ENCODE peak calls at places on chromosomes 6 and 20, in eight cellular contexts. U, C, H, F, V, Q, W and N are unnamed samples.

GRCh38 chr6:56144538-56145324 is 102.6 kb downstream of the COL21A1 start:
- DNase-seq in F (no peak), V (no peak), C (no peak), H (no peak), Q (no peak), W (no peak), U (no peak), N (no peak)

GRCh38 chr6:2275892-2276242 is 30.5 kb upstream of the GMDS start:
- DNase-seq in C (no peak), U (no peak), V (no peak), H (no peak), Q (no peak), F (no peak), W (no peak), N (no peak)

GRCh38 chr20:52779125-52779524 is 193.0 kb upstream of the TSHZ2 start:
- DNase-seq in U (no peak), V (no peak), H (no peak), F (no peak), Q (no peak), W (no peak), C (no peak), N (no peak)

GRCh38 chr6:43935921-43936320 is 165.9 kb downstream of the VEGFA start:
- DNase-seq in V (no peak), Q (no peak), F (no peak), U (no peak), C (peak), W (no peak), H (no peak), N (no peak)

GRCh38 chr6:118565317-118565960 is 17.3 kb downstream of the PLN start:
- DNase-seq in U (no peak), Q (no peak), H (no peak), W (no peak), F (peak), V (no peak), C (peak), N (no peak)

GRCh38 chr6:10414766-10415592 is at the start of gene TFAP2A:
- DNase-seq in F (peak), C (no peak), W (no peak), V (no peak), U (peak), H (no peak), Q (no peak), N (no peak)

GRCh38 chr6:31844507-31844906 is 17.0 kb downstream of the HSPA1B start:
- DNase-seq in U (no peak), F (no peak), C (no peak), W (no peak), H (no peak), V (no peak), Q (no peak), N (no peak)

GRCh38 chr20:4063631-4064030 is 48.3 kb upstream of the RNF24 start:
- DNase-seq in H (no peak), U (no peak), W (no peak), Q (peak), F (peak), C (no peak), V (no peak), N (no peak)

GRCh38 chr6:53504438-53505030 is 40.4 kb downstream of the GCLC start:
- DNase-seq in F (no peak), V (no peak), C (no peak), U (no peak), H (no peak), W (no peak), Q (no peak), N (no peak)

GRCh38 chr6:101918476-101918875 is 525.0 kb downstream of the GRIK2 start:
- DNase-seq in C (no peak), V (no peak), W (no peak), Q (no peak), U (no peak), F (no peak), H (no peak), N (no peak)

GRCh38 chr6:167470101-167470835 is 145.4 kb downstream of the TTLL2 start:
- DNase-seq in W (no peak), C (no peak), F (no peak), H (no peak), V (no peak), Q (no peak), U (no peak), N (no peak)

GRCh38 chr6:107704377-107705013 is 119.6 kb downstream of the SCML4 start:
- DNase-seq in U (no peak), W (no peak), C (peak), H (no peak), V (no peak), F (peak), Q (no peak), N (no peak)

GRCh38 chr6:43776115-43776798 is 6.2 kb downstream of the VEGFA start:
- DNase-seq in C (no peak), F (no peak), W (no peak), U (no peak), Q (no peak), H (no peak), V (peak), N (peak)

GRCh38 chr6:48186746-48187145 is 75.7 kb upstream of the PTCHD4 start:
- DNase-seq in Q (no peak), H (no peak), W (no peak), C (no peak), V (no peak), F (peak), U (no peak), N (no peak)

GRCh38 chr20:18057106-18057993 is at the start of gene OVOL2:
- DNase-seq in U (peak), H (peak), W (no peak), F (peak), Q (peak), V (peak), C (no peak), N (no peak)

GRCh38 chr6:116887884-116888283 is 10.8 kb downstream of the RFX6 start:
- DNase-seq in W (no peak), U (no peak), H (no peak), V (no peak), Q (no peak), F (no peak), C (no peak), N (no peak)

GRCh38 chr6:133179483-133179882 is 61.7 kb upstream of the EYA4 start:
- DNase-seq in W (no peak), V (no peak), F (no peak), C (no peak), U (no peak), H (peak), Q (no peak), N (no peak)

GRCh38 chr20:62381202-62381797 is 5.6 kb upstream of the RPS21 start:
- DNase-seq in F (no peak), Q (no peak), V (no peak), U (peak), C (no peak), H (no peak), W (no peak), N (no peak)

GRCh38 chr6:153003294-153003645 is 761 bp upstream of the MTRF1L start:
- DNase-seq in F (peak), C (no peak), U (no peak), Q (no peak), W (no peak), H (no peak), V (no peak), N (no peak)

GRCh38 chr6:99307295-99307907 is 42.1 kb downstream of the FAXC start:
- DNase-seq in F (no peak), H (no peak), U (no peak), W (no peak), V (no peak), Q (no peak), C (no peak), N (no peak)

GRCh38 chr6:38171997-38172738 is 352.6 kb downstream of the ZFAND3 start:
- DNase-seq in U (no peak), W (no peak), V (no peak), H (no peak), C (no peak), Q (no peak), F (no peak), N (peak)

GRCh38 chr6:89655122-89655521 is 16.6 kb upstream of the LYRM2 start:
- DNase-seq in F (no peak), U (no peak), Q (no peak), V (no peak), C (no peak), W (no peak), H (no peak), N (no peak)

GRCh38 chr6:158642097-158642601 is 2.4 kb downstream of the DYNLT1 start:
- DNase-seq in C (no peak), U (no peak), H (no peak), V (peak), Q (peak), F (no peak), W (peak), N (no peak)

GRCh38 chr20:48260370-48260769 is 475.1 kb upstream of the SULF2 start:
- DNase-seq in U (no peak), F (no peak), W (no peak), Q (no peak), V (no peak), C (no peak), H (no peak), N (no peak)

GRCh38 chr20:11447371-11448100 is 470.2 kb upstream of the BTBD3 start:
- DNase-seq in F (peak), W (no peak), U (no peak), V (no peak), H (no peak), C (no peak), Q (no peak), N (no peak)

GRCh38 chr6:167791780-167792478 is 34.8 kb upstream of the AFDN start:
- DNase-seq in C (no peak), Q (no peak), W (no peak), V (no peak), F (no peak), U (peak), H (no peak), N (no peak)

GRCh38 chr6:2230659-2231277 is 14.6 kb downstream of the GMDS start:
- DNase-seq in F (no peak), H (no peak), Q (no peak), C (no peak), U (no peak), W (no peak), V (no peak), N (no peak)

GRCh38 chr20:23920408-23920780 is 40.8 kb upstream of the CST5 start:
- DNase-seq in Q (no peak), W (no peak), F (no peak), V (no peak), H (no peak), C (no peak), U (no peak), N (no peak)

GRCh38 chr6:13278991-13279390 is 49.3 kb downstream of the TBC1D7 start:
- DNase-seq in W (no peak), C (no peak), F (no peak), U (no peak), Q (no peak), H (no peak), V (no peak), N (no peak)

GRCh38 chr6:105257350-105257749 is 77.5 kb upstream of the POPDC3 start:
- DNase-seq in Q (no peak), W (no peak), V (no peak), H (no peak), F (no peak), C (no peak), U (no peak), N (no peak)

GRCh38 chr20:15232243-15232642 is 894.8 kb upstream of the FLRT3 start:
- DNase-seq in C (no peak), U (no peak), H (no peak), V (no peak), Q (no peak), W (no peak), F (no peak), N (no peak)

GRCh38 chr6:18432619-18433018 is 45.5 kb downstream of the RNF144B start:
- DNase-seq in Q (no peak), V (no peak), W (no peak), H (no peak), F (no peak), U (no peak), C (no peak), N (no peak)

GRCh38 chr6:39226606-39227300 is 2.5 kb downstream of the KCNK5 start:
- DNase-seq in Q (no peak), V (no peak), U (no peak), W (no peak), F (no peak), C (no peak), H (no peak), N (no peak)

GRCh38 chr6:154403803-154404202 is 47.2 kb upstream of the IPCEF1 start:
- DNase-seq in Q (peak), V (no peak), U (peak), W (peak), C (peak), F (no peak), H (no peak), N (no peak)

GRCh38 chr6:142301421-142302391 is at the start of gene ADGRG6:
- DNase-seq in W (no peak), H (peak), Q (peak), F (peak), C (no peak), V (peak), U (peak), N (no peak)

GRCh38 chr6:157763129-157763893 is 59.7 kb upstream of the SNX9 start:
- DNase-seq in V (peak), U (peak), Q (peak), C (no peak), H (no peak), F (peak), W (peak), N (no peak)

GRCh38 chr6:145531032-145531431 is 204.3 kb downstream of the EPM2A start:
- DNase-seq in W (no peak), C (no peak), V (no peak), H (no peak), Q (no peak), U (no peak), F (peak), N (no peak)

GRCh38 chr6:45075246-45075645 is 252.9 kb upstream of the RUNX2 start:
- DNase-seq in H (no peak), U (no peak), W (no peak), F (no peak), C (no peak), V (no peak), Q (no peak), N (no peak)

GRCh38 chr6:139392834-139393233 is 18.4 kb upstream of the CITED2 start:
- DNase-seq in F (no peak), V (no peak), H (no peak), Q (no peak), C (no peak), U (no peak), W (no peak), N (no peak)

GRCh38 chr20:63366658-63367360 is 5.7 kb upstream of the CHRNA4 start:
- DNase-seq in F (no peak), C (no peak), Q (no peak), H (no peak), U (no peak), V (no peak), W (no peak), N (no peak)

DNA sequence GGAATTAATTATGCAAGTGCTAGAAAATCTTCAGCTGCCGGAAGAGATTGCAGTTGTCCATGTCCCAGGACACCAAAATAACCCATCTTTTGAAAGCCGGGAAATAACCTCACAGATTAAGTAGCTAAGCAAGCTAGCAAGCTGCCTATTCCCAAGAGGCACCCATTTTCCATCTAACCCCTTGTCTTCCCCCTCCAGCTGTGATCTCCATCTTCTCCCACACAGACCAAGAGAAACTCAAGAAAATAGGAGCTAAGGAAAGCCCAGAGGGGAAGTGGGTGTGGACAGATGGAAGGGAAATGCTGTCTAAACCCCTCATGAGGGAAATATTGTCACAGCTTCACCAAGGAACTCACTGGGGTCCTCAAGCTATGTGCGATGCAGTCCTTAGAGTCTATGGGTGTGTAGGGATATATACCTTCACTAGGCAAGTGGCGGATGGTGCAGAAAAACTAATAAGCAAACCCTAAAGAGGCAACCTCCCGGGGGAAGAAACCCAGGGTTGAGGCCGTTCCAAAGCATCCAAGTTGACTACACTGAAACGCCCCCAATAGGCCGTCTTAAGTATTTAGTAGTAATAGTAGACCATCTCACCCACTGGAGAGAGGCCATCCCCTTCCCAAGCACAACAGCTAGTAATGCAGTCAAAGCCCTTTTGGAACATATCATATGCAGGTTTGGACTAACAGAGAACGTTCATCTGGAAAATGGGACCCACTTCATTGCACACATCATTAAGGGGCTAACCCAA is 64.2 kb upstream of the PRSS16 start:
- DNase-seq in H (no peak), C (no peak), U (no peak), V (no peak), W (no peak), F (peak), Q (no peak), N (no peak)
- TF ChIP-seq CTCF in H (no peak), C (no peak), U (no peak), V (no peak), W (no peak), F (peak), Q (no peak), N (no peak)

GRCh38 chr6:73519943-73520687 is 717 bp downstream of the EEF1A1 start:
- DNase-seq in Q (peak), V (peak), C (peak), H (peak), W (peak), U (peak), F (peak), N (no peak)
- TF ChIP-seq CTCF in Q (no peak), V (no peak), C (peak), H (no peak), W (no peak), U (no peak), F (no peak), N (no peak)

DNA sequence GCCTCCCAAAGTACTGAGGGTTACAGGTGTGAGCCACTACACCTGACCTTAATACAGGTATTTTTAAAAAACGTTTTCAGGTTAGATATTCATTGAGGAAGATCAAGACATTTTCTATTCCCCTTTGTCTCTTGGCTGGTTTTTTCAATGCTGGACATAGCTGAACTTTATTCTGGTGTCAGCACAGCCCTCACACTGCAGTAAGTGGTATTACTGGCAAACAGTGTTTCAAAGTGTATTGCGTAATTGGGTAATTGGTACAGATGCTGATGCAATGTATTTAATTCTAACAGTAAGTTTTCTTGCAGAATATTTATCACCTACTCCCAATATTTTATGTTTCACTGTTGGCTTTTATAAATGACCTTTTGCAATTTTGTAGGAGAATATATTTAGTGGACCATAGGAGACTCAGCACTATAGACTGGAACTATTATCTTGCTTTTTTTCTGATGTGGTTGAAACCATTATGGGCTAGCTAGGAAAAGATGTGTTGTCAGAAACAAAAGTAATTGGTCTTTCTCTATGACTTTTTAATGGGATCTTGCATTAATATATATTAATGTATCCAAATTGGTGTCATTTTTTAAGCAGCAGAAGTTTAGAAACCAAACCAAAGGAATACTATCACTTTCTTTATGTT is 287.6 kb upstream of the SOX4 start:
- DNase-seq in V (no peak), U (no peak), F (no peak), W (no peak), C (no peak), Q (no peak), H (no peak), N (no peak)
- TF ChIP-seq CTCF in V (no peak), U (no peak), F (no peak), W (no peak), C (no peak), Q (no peak), H (no peak), N (peak)

DNA sequence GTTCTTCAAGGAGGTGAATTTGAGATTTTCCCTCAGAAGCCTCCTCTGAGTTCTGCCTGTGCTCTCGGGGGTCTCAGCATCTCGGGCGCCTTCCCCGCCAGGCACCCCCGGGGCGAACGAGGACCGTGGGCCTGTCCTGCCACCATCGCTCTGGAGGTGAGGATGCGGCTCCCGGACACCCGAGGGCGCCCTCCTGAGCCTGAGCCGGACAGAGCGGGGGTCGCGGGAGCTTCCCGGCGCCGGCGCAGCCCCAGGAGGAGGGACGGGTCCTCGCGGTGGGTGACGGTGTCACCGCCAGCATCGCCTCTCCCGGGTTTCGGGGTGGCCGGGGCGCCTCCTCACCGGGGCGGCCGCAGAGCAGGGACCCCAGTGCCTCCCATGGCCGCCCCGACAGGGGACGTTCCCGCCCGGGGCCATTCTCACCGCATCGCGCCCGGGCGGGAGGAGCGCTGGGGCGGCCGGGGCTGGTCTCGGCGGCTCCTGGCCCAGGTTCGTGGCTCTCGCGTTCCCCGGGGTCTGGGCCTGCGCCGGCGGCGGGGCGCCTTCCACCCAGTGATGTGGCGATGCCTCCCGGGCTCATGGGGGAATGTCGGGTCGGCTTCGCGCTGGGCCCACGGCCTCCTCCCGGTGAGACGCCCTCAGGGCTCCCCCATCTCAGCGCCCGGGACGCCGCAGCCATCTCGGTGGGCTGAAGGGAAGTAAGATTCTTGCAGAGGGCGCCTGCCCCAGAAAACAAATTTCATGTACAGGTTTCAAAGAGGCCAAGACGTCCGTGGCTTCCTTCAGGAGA is 210.5 kb downstream of the ERMARD start:
- DNase-seq in U (no peak), W (peak), F (peak), Q (peak), C (no peak), H (peak), V (peak), N (peak)
- TF ChIP-seq CTCF in U (peak), W (peak), F (peak), Q (peak), C (no peak), H (peak), V (peak), N (peak)

GRCh38 chr6:163709693-163710092 is 295.2 kb downstream of the QKI start:
- DNase-seq in Q (no peak), C (no peak), F (no peak), H (no peak), W (no peak), U (no peak), V (no peak), N (no peak)

GRCh38 chr6:163711615-163712568 is 297.4 kb downstream of the QKI start:
- DNase-seq in C (no peak), Q (peak), H (no peak), U (no peak), V (peak), F (peak), W (no peak), N (no peak)

GRCh38 chr6:163709255-163709654 is 294.7 kb downstream of the QKI start:
- DNase-seq in H (no peak), V (no peak), F (no peak), C (no peak), Q (no peak), W (no peak), U (no peak), N (no peak)

GRCh38 chr6:163711071-163711470 is 296.6 kb downstream of the QKI start:
- DNase-seq in W (no peak), F (no peak), V (no peak), H (no peak), C (no peak), U (no peak), Q (peak), N (no peak)

GRCh38 chr6:163710552-163710951 is 296.0 kb downstream of the QKI start:
- DNase-seq in H (no peak), W (no peak), V (no peak), U (no peak), C (no peak), F (no peak), Q (peak), N (no peak)
- TF ChIP-seq CTCF in H (no peak), W (no peak), V (no peak), U (no peak), C (no peak), F (no peak), Q (no peak), N (no peak)